ENCODE peak calls at places on chromosomes 1 and 21, in eight cellular contexts. One of them, this sample, is unnamed.

GRCh38 chr1:51697160-51697559 is 80.3 kb downstream of the OSBPL9 start:
- DNase-seq in PC-3: no peak
- DNase-seq in endothelial cell of umbilical vein: no peak
- DNase-seq in WTC11: no peak
- DNase-seq in tibial artery: no peak
- DNase-seq in fibroblast of lung: peak
- DNase-seq in psoas muscle: no peak
- DNase-seq in GM12865: no peak
- DNase-seq in this sample: no peak

GRCh38 chr21:41781047-41781405 is 14.2 kb upstream of the RIPK4 start:
- DNase-seq in fibroblast of lung: no peak
- DNase-seq in GM12865: no peak
- DNase-seq in endothelial cell of umbilical vein: no peak
- DNase-seq in tibial artery: no peak
- DNase-seq in PC-3: no peak
- DNase-seq in WTC11: no peak
- DNase-seq in psoas muscle: no peak
- DNase-seq in this sample: no peak

GRCh38 chr21:22476726-22477646 is 1478.8 kb downstream of the NCAM2 start:
- DNase-seq in GM12865: no peak
- DNase-seq in WTC11: no peak
- DNase-seq in PC-3: no peak
- DNase-seq in psoas muscle: no peak
- DNase-seq in endothelial cell of umbilical vein: no peak
- DNase-seq in fibroblast of lung: no peak
- DNase-seq in tibial artery: no peak
- DNase-seq in this sample: no peak

GRCh38 chr1:107061886-107062285 is 5.4 kb downstream of the PRMT6 start:
- DNase-seq in GM12865: no peak
- DNase-seq in tibial artery: no peak
- DNase-seq in endothelial cell of umbilical vein: no peak
- DNase-seq in PC-3: no peak
- DNase-seq in fibroblast of lung: no peak
- DNase-seq in WTC11: no peak
- DNase-seq in psoas muscle: no peak
- DNase-seq in this sample: no peak

GRCh38 chr1:205672395-205672889 is 7.9 kb downstream of the SLC45A3 start:
- DNase-seq in WTC11: no peak
- DNase-seq in tibial artery: no peak
- DNase-seq in fibroblast of lung: no peak
- DNase-seq in endothelial cell of umbilical vein: no peak
- DNase-seq in PC-3: no peak
- DNase-seq in GM12865: no peak
- DNase-seq in psoas muscle: no peak
- DNase-seq in this sample: no peak

GRCh38 chr21:46226146-46226545 is 2.4 kb downstream of the LSS start:
- DNase-seq in WTC11: no peak
- DNase-seq in psoas muscle: no peak
- DNase-seq in GM12865: no peak
- DNase-seq in fibroblast of lung: no peak
- DNase-seq in tibial artery: peak
- DNase-seq in PC-3: no peak
- DNase-seq in endothelial cell of umbilical vein: no peak
- DNase-seq in this sample: no peak

GRCh38 chr1:23100074-23100748 is 68.4 kb downstream of the LUZP1 start:
- DNase-seq in endothelial cell of umbilical vein: peak
- DNase-seq in GM12865: peak
- DNase-seq in fibroblast of lung: peak
- DNase-seq in WTC11: no peak
- DNase-seq in PC-3: peak
- DNase-seq in tibial artery: no peak
- DNase-seq in psoas muscle: no peak
- DNase-seq in this sample: no peak

GRCh38 chr1:10514490-10515235 is 39.9 kb downstream of the PEX14 start:
- DNase-seq in tibial artery: no peak
- DNase-seq in endothelial cell of umbilical vein: no peak
- DNase-seq in psoas muscle: no peak
- DNase-seq in PC-3: peak
- DNase-seq in WTC11: no peak
- DNase-seq in GM12865: peak
- DNase-seq in fibroblast of lung: peak
- DNase-seq in this sample: no peak

GRCh38 chr1:1219341-1219740 is 5.4 kb upstream of the TNFRSF4 start:
- DNase-seq in tibial artery: no peak
- DNase-seq in endothelial cell of umbilical vein: no peak
- DNase-seq in PC-3: no peak
- DNase-seq in fibroblast of lung: no peak
- DNase-seq in GM12865: peak
- DNase-seq in WTC11: no peak
- DNase-seq in psoas muscle: no peak
- DNase-seq in this sample: no peak

GRCh38 chr1:6157528-6158174 is 22.5 kb downstream of the CHD5 start:
- DNase-seq in PC-3: peak
- DNase-seq in endothelial cell of umbilical vein: no peak
- DNase-seq in tibial artery: no peak
- DNase-seq in WTC11: no peak
- DNase-seq in GM12865: no peak
- DNase-seq in psoas muscle: no peak
- DNase-seq in fibroblast of lung: peak
- DNase-seq in this sample: no peak

DNA sequence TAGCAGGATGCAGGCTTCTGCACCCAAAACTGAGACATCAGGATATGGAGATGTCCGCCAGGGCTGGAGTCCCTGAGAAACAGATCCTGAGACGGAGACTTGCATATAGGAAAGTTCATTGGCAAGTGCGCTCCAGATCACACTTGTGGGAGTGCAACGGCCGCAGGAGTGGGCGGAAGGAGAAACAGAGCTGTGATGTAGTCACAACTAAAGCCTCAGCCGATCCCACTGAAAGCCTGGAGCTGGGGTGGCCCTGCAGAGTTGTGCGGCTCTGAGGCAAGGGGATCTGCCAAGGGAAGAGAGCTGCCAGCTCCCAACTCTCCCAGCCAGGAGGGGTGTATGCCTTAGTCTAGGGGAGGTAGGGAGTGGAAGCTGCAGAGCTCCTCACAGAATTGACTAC is 42.0 kb upstream of the PLA2G2C start:
- DNase-seq in GM12865: no peak
- DNase-seq in tibial artery: no peak
- DNase-seq in fibroblast of lung: no peak
- DNase-seq in WTC11: no peak
- DNase-seq in psoas muscle: no peak
- DNase-seq in PC-3: no peak
- DNase-seq in endothelial cell of umbilical vein: no peak
- DNase-seq in this sample: no peak
- TF ChIP-seq CTCF in GM12865: no peak
- TF ChIP-seq CTCF in tibial artery: no peak
- TF ChIP-seq CTCF in fibroblast of lung: no peak
- TF ChIP-seq CTCF in WTC11: no peak
- TF ChIP-seq CTCF in psoas muscle: no peak
- TF ChIP-seq CTCF in PC-3: no peak
- TF ChIP-seq CTCF in endothelial cell of umbilical vein: no peak
- TF ChIP-seq CTCF in this sample: no peak

DNA sequence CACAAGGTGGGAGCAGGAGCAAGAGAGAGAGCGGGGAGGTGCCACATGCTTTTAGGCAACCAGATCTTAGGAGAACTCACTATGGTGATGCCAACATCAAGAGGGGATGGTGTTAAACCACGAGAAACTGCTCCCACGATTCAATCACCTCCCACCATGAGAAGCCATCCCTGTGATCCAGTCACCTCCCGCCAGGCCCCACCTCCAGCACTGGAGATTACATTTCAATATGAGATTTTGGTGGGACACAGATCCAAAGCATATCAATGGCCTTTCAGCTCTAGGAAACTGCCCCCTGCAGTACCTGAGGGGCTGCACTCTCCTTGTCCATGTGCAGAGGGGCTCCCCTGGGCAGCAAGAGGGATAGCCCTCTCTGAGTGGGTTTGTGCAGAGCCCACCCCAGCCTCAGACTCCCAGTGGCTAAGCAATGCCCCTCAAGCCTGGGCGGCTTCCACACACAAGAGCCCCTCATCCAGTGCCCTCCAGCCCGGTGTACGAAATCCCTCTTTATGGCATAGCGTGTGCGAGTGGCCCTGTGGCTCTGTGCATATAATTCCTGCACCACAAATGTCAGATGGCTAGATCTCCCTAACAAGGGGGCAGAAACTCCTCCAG is 15.5 kb upstream of the PRDM16 start:
- DNase-seq in GM12865: no peak
- DNase-seq in fibroblast of lung: no peak
- DNase-seq in WTC11: no peak
- DNase-seq in psoas muscle: no peak
- DNase-seq in endothelial cell of umbilical vein: no peak
- DNase-seq in tibial artery: peak
- DNase-seq in PC-3: no peak
- DNase-seq in this sample: no peak
- TF ChIP-seq CTCF in GM12865: no peak
- TF ChIP-seq CTCF in fibroblast of lung: no peak
- TF ChIP-seq CTCF in WTC11: no peak
- TF ChIP-seq CTCF in psoas muscle: no peak
- TF ChIP-seq CTCF in endothelial cell of umbilical vein: no peak
- TF ChIP-seq CTCF in tibial artery: no peak
- TF ChIP-seq CTCF in PC-3: no peak
- TF ChIP-seq CTCF in this sample: no peak

DNA sequence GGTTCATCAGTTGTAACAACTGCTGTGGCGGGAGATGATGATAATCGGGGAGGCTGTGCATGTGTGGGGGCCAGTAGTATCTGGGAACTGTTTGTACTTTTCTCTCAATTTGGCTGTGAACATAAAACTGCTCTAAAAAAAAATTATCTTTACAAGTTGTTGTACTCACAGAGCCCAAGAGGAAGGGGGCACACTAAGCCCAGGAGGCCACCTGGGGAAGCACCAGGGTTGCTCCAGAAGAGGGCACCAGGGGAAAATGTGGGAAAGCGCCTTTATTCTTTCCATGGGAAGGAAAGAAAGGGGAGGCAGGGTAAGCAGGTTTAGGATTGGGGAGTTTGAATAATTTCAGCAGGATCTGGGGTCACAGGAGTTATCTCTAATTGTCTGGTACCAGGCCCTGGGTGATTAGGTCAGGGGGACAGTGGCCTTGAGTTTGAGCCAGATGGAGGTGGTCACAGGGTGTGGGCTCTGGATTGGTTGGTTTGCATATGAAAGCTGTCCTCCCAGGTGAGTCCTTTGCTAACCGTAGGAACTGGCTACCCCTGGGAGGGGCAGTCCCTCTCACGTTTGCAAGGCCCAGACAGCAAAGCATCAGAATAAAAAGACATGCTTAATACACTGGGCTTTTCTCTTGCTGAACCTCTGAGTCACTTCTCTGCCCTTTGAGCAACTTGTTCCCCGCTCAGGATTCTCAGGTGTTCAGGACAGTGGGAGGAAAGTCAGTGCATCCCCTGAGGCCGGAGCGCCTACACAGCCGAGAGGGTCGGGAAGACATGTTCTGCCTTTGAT is 11.2 kb downstream of the MYOC start:
- DNase-seq in GM12865: no peak
- DNase-seq in fibroblast of lung: no peak
- DNase-seq in PC-3: peak
- DNase-seq in psoas muscle: no peak
- DNase-seq in tibial artery: no peak
- DNase-seq in endothelial cell of umbilical vein: no peak
- DNase-seq in WTC11: peak
- DNase-seq in this sample: no peak
- TF ChIP-seq CTCF in GM12865: no peak
- TF ChIP-seq CTCF in fibroblast of lung: no peak
- TF ChIP-seq CTCF in PC-3: peak
- TF ChIP-seq CTCF in psoas muscle: no peak
- TF ChIP-seq CTCF in tibial artery: no peak
- TF ChIP-seq CTCF in endothelial cell of umbilical vein: no peak
- TF ChIP-seq CTCF in WTC11: no peak
- TF ChIP-seq CTCF in this sample: no peak

GRCh38 chr1:167404161-167404888 is 114.0 kb downstream of the CD247 start:
- DNase-seq in psoas muscle: no peak
- DNase-seq in PC-3: peak
- DNase-seq in tibial artery: no peak
- DNase-seq in GM12865: no peak
- DNase-seq in fibroblast of lung: no peak
- DNase-seq in WTC11: no peak
- DNase-seq in endothelial cell of umbilical vein: peak
- DNase-seq in this sample: no peak

GRCh38 chr1:167400359-167400953 is 117.9 kb downstream of the CD247 start:
- DNase-seq in PC-3: no peak
- DNase-seq in psoas muscle: no peak
- DNase-seq in endothelial cell of umbilical vein: no peak
- DNase-seq in fibroblast of lung: no peak
- DNase-seq in WTC11: no peak
- DNase-seq in tibial artery: no peak
- DNase-seq in GM12865: no peak
- DNase-seq in this sample: no peak

GRCh38 chr1:167404908-167405307 is 113.4 kb downstream of the CD247 start:
- DNase-seq in endothelial cell of umbilical vein: no peak
- DNase-seq in GM12865: no peak
- DNase-seq in tibial artery: no peak
- DNase-seq in fibroblast of lung: no peak
- DNase-seq in WTC11: no peak
- DNase-seq in PC-3: peak
- DNase-seq in psoas muscle: no peak
- DNase-seq in this sample: no peak

DNA sequence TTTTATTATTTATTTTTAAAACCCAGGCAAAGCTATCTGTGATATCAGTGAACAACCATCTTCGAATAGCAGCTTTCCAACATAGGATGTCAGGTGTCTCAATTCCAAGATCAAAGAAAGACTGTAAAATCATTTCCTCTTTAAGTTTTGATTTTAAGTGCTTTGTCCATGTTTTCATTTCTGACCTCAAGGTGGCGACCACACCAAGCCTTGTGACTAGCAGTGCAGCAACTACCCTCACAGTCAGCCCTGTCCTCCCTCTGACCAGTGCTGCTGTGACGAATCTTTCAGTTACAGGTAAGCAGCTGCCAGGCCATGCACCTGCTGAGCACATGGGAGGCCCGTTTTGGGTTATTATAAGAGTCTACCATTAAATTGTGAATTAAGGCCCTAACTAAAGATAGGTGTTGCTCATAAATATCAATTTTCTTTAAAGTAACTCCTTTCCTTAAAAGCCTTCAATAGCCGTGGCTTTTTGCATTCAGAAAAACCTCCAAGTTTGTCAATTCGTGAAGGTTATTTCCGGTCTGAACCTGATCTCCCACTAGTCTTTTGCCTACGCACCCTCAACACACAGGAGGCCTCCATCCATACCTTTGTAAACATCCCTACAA is 117.0 kb downstream of the CD247 start:
- DNase-seq in WTC11: peak
- DNase-seq in fibroblast of lung: peak
- DNase-seq in endothelial cell of umbilical vein: peak
- DNase-seq in tibial artery: no peak
- DNase-seq in psoas muscle: no peak
- DNase-seq in GM12865: peak
- DNase-seq in PC-3: peak
- DNase-seq in this sample: no peak
- TF ChIP-seq CTCF in WTC11: peak
- TF ChIP-seq CTCF in fibroblast of lung: peak
- TF ChIP-seq CTCF in endothelial cell of umbilical vein: peak
- TF ChIP-seq CTCF in tibial artery: peak
- TF ChIP-seq CTCF in psoas muscle: peak
- TF ChIP-seq CTCF in GM12865: peak
- TF ChIP-seq CTCF in PC-3: peak
- TF ChIP-seq CTCF in this sample: peak

GRCh38 chr1:41483960-41484844 is at the start of gene EDN2:
- DNase-seq in GM12865: no peak
- DNase-seq in fibroblast of lung: no peak
- DNase-seq in endothelial cell of umbilical vein: no peak
- DNase-seq in psoas muscle: no peak
- DNase-seq in WTC11: peak
- DNase-seq in PC-3: peak
- DNase-seq in tibial artery: no peak
- DNase-seq in this sample: no peak
- TF ChIP-seq CTCF in GM12865: peak
- TF ChIP-seq CTCF in fibroblast of lung: peak
- TF ChIP-seq CTCF in endothelial cell of umbilical vein: no peak
- TF ChIP-seq CTCF in psoas muscle: no peak
- TF ChIP-seq CTCF in WTC11: no peak
- TF ChIP-seq CTCF in PC-3: peak
- TF ChIP-seq CTCF in tibial artery: peak
- TF ChIP-seq CTCF in this sample: peak